ENCODE peak calls at places on chromosomes 6 and 20, in ten cellular contexts. B, X, S, O, N, L, A, G, J and W are unnamed samples.

GRCh38 chr20:39042279-39043150 is 80.4 kb downstream of the DHX35 start:
- DNase-seq in B (no peak), X (no peak), S (no peak), O (no peak), N (no peak), L (no peak), A (no peak), G (peak), J (no peak), W (no peak)

GRCh38 chr20:31827059-31827458 is 7.9 kb downstream of the MYLK2 start:
- DNase-seq in B (no peak), X (no peak), S (no peak), O (no peak), N (no peak), L (no peak), A (no peak), G (no peak), J (no peak), W (no peak)

GRCh38 chr6:33443619-33444504 is 10.5 kb upstream of the ZBTB9 start:
- DNase-seq in B (no peak), X (no peak), S (no peak), O (no peak), N (no peak), L (no peak), A (no peak), G (no peak), J (no peak), W (no peak)

GRCh38 chr6:44976677-44977405 is 351.3 kb upstream of the RUNX2 start:
- DNase-seq in B (no peak), X (no peak), S (peak), O (no peak), N (no peak), L (no peak), A (peak), G (peak), J (no peak), W (no peak)

GRCh38 chr20:47266847-47267515 is 89.5 kb downstream of the ZMYND8 start:
- DNase-seq in B (no peak), X (no peak), S (no peak), O (no peak), N (no peak), L (no peak), A (no peak), G (no peak), J (no peak), W (no peak)

GRCh38 chr20:9978395-9979004 is 56.3 kb upstream of the ANKEF1 start:
- DNase-seq in B (peak), X (peak), S (peak), O (no peak), N (peak), L (no peak), A (peak), G (peak), J (no peak), W (peak)

GRCh38 chr20:61300741-61301140 is 48.7 kb downstream of the CDH4 start:
- DNase-seq in B (no peak), X (no peak), S (no peak), O (no peak), N (no peak), L (no peak), A (no peak), G (no peak), J (no peak), W (no peak)

GRCh38 chr20:62066339-62066982 is 780 bp upstream of the TAF4 start:
- DNase-seq in B (peak), X (peak), S (peak), O (peak), N (peak), L (no peak), A (no peak), G (no peak), J (peak), W (no peak)

GRCh38 chr6:7112741-7113313 is 5.1 kb downstream of the RREB1 start:
- DNase-seq in B (peak), X (peak), S (peak), O (peak), N (peak), L (no peak), A (peak), G (no peak), J (no peak), W (peak)

GRCh38 chr6:75402296-75402695 is 91.3 kb downstream of the FILIP1 start:
- DNase-seq in B (no peak), X (no peak), S (no peak), O (no peak), N (no peak), L (no peak), A (no peak), G (peak), J (no peak), W (no peak)

GRCh38 chr6:168865-169455 is 123.3 kb upstream of the DUSP22 start:
- DNase-seq in B (peak), X (no peak), S (no peak), O (no peak), N (no peak), L (no peak), A (no peak), G (peak), J (no peak), W (peak)

GRCh38 chr6:104639671-104640070 is 220.0 kb downstream of the HACE1 start:
- DNase-seq in B (no peak), X (peak), S (no peak), O (no peak), N (no peak), L (no peak), A (no peak), G (peak), J (no peak), W (no peak)

GRCh38 chr20:44720617-44720993 is 5.4 kb downstream of the CCN5 start:
- DNase-seq in B (no peak), X (no peak), S (no peak), O (no peak), N (no peak), L (no peak), A (no peak), G (peak), J (no peak), W (no peak)

GRCh38 chr20:51563597-51564332 is 21.2 kb upstream of the NFATC2 start:
- DNase-seq in B (peak), X (no peak), S (no peak), O (peak), N (no peak), L (no peak), A (peak), G (peak), J (no peak), W (no peak)

GRCh38 chr6:33492093-33492492 is 37.7 kb downstream of the ZBTB9 start:
- DNase-seq in B (no peak), X (no peak), S (no peak), O (no peak), N (no peak), L (no peak), A (no peak), G (no peak), J (no peak), W (no peak)

GRCh38 chr6:111789593-111789992 is 83.7 kb downstream of the FYN start:
- DNase-seq in B (no peak), X (no peak), S (no peak), O (no peak), N (no peak), L (no peak), A (no peak), G (peak), J (no peak), W (no peak)

GRCh38 chr6:148999501-148999900 is 252.7 kb downstream of the UST start:
- DNase-seq in B (no peak), X (no peak), S (no peak), O (no peak), N (no peak), L (no peak), A (no peak), G (peak), J (no peak), W (no peak)

GRCh38 chr6:33578588-33579011 is 1.5 kb downstream of the BAK1 start:
- DNase-seq in B (no peak), X (peak), S (peak), O (peak), N (peak), L (peak), A (peak), G (no peak), J (no peak), W (peak)

GRCh38 chr6:12115492-12115891 is 103.4 kb downstream of the HIVEP1 start:
- DNase-seq in B (no peak), X (no peak), S (no peak), O (no peak), N (no peak), L (no peak), A (no peak), G (no peak), J (no peak), W (no peak)

GRCh38 chr6:93416575-93417420 is 2.6 kb downstream of the EPHA7 start:
- DNase-seq in B (peak), X (no peak), S (no peak), O (no peak), N (no peak), L (no peak), A (no peak), G (peak), J (no peak), W (no peak)

GRCh38 chr6:39400026-39400425 is 77.5 kb upstream of the KCNK16 start:
- DNase-seq in B (no peak), X (no peak), S (no peak), O (no peak), N (no peak), L (no peak), A (no peak), G (no peak), J (no peak), W (no peak)

GRCh38 chr20:12963456-12963855 is 45.3 kb upstream of the SPTLC3 start:
- DNase-seq in B (no peak), X (no peak), S (no peak), O (no peak), N (no peak), L (no peak), A (no peak), G (no peak), J (no peak), W (no peak)

GRCh38 chr20:53736122-53736756 is 142.6 kb upstream of the ZNF217 start:
- DNase-seq in B (no peak), X (no peak), S (no peak), O (no peak), N (no peak), L (no peak), A (no peak), G (no peak), J (no peak), W (no peak)

GRCh38 chr20:13021205-13021970 is 12.6 kb downstream of the SPTLC3 start:
- DNase-seq in B (no peak), X (no peak), S (no peak), O (no peak), N (no peak), L (no peak), A (no peak), G (no peak), J (no peak), W (no peak)

GRCh38 chr6:88165877-88166492 is at the start of gene CNR1:
- DNase-seq in B (peak), X (peak), S (no peak), O (peak), N (no peak), L (no peak), A (peak), G (no peak), J (no peak), W (no peak)

GRCh38 chr20:36784900-36785299 is 11.3 kb upstream of the DSN1 start:
- DNase-seq in B (no peak), X (no peak), S (no peak), O (no peak), N (no peak), L (no peak), A (no peak), G (peak), J (no peak), W (no peak)

GRCh38 chr6:15081437-15081836 is 164.4 kb upstream of the JARID2 start:
- DNase-seq in B (no peak), X (no peak), S (no peak), O (no peak), N (no peak), L (no peak), A (no peak), G (no peak), J (no peak), W (no peak)

GRCh38 chr6:78436335-78436734 is 431.0 kb upstream of the IRAK1BP1 start:
- DNase-seq in B (no peak), X (no peak), S (no peak), O (no peak), N (no peak), L (no peak), A (no peak), G (peak), J (no peak), W (no peak)

GRCh38 chr6:128532827-128533226 is 12.4 kb upstream of the PTPRK start:
- DNase-seq in B (no peak), X (no peak), S (no peak), O (no peak), N (no peak), L (no peak), A (no peak), G (peak), J (no peak), W (no peak)

GRCh38 chr6:111837007-111837406 is 36.2 kb downstream of the FYN start:
- DNase-seq in B (no peak), X (no peak), S (no peak), O (no peak), N (no peak), L (no peak), A (no peak), G (no peak), J (no peak), W (peak)

GRCh38 chr6:155244434-155244833 is 19.4 kb upstream of the CLDN20 start:
- DNase-seq in B (no peak), X (no peak), S (no peak), O (no peak), N (no peak), L (no peak), A (no peak), G (no peak), J (no peak), W (no peak)